ENCODE peak calls at places on chromosomes 1 and 21, in four cellular contexts. R, V, Q and H are unnamed samples.

GRCh38 chr1:67853704-67854103 is 20.4 kb upstream of the GNG12 start:
- DNase-seq in V (peak; percentile 52), Q (no peak), R (peak; percentile 36), H (peak; percentile 95)

GRCh38 chr1:10687782-10688408 is 108.6 kb downstream of the CASZ1 start:
- DNase-seq in R (no peak), Q (no peak), V (no peak), H (no peak)

GRCh38 chr1:109535481-109535880 is 4.2 kb upstream of the GPR61 start:
- DNase-seq in Q (no peak), V (no peak), R (no peak), H (no peak)

GRCh38 chr1:118136511-118136937 is 48.5 kb downstream of the SPAG17 start:
- DNase-seq in Q (peak; percentile 58), R (no peak), V (no peak), H (no peak)

GRCh38 chr1:184033711-184034167 is 3.8 kb downstream of the COLGALT2 start:
- DNase-seq in Q (no peak), R (no peak), V (no peak), H (no peak)

GRCh38 chr1:72435025-72435424 is 152.7 kb upstream of the NEGR1 start:
- DNase-seq in R (no peak), V (no peak), Q (peak; percentile 21), H (no peak)

GRCh38 chr1:119225270-119225669 is 84.8 kb upstream of the WARS2 start:
- DNase-seq in R (no peak), V (no peak), Q (no peak), H (no peak)

GRCh38 chr1:151255381-151255780 is 847 bp downstream of the PSMD4 start:
- DNase-seq in V (no peak), Q (no peak), R (no peak), H (no peak)

GRCh38 chr1:234732671-234733390 is 122.9 kb upstream of the IRF2BP2 start:
- DNase-seq in V (no peak), R (no peak), Q (no peak), H (no peak)

GRCh38 chr1:45864124-45864721 is 60.8 kb downstream of the MAST2 start:
- DNase-seq in R (no peak), V (no peak), Q (no peak), H (no peak)

GRCh38 chr21:34511154-34511553 is 856 bp downstream of the KCNE1 start:
- DNase-seq in R (no peak), Q (no peak), V (no peak), H (no peak)

GRCh38 chr1:43005460-43006351 is 47.0 kb upstream of the SLC2A1 start:
- DNase-seq in R (no peak), Q (no peak), V (no peak), H (no peak)

GRCh38 chr1:155244368-155245162 is 10.7 kb downstream of the ENTREP3 start:
- DNase-seq in Q (peak; percentile 99), R (peak; percentile 97), V (peak; percentile 95), H (peak; percentile 83)
- H3K27ac ChIP-seq in Q (peak overlapping the region; percentile 86), R (peak overlapping the region; percentile 90), V (peak overlapping the region; percentile 96), H (no peak overlapping the region)

GRCh38 chr1:206847946-206848345 is 17.5 kb upstream of the IL20 start:
- DNase-seq in R (no peak), Q (no peak), V (no peak), H (no peak)

GRCh38 chr1:206851611-206852010 is 13.8 kb upstream of the IL20 start:
- DNase-seq in Q (peak; percentile 20), V (no peak), R (no peak), H (no peak)

GRCh38 chr1:206847337-206847834 is 18.0 kb upstream of the IL20 start:
- DNase-seq in V (peak; percentile 53), R (no peak), Q (no peak), H (no peak)

GRCh38 chr1:206846475-206846874 is 18.9 kb upstream of the IL20 start:
- DNase-seq in R (no peak), V (no peak), Q (no peak), H (no peak)

DNA sequence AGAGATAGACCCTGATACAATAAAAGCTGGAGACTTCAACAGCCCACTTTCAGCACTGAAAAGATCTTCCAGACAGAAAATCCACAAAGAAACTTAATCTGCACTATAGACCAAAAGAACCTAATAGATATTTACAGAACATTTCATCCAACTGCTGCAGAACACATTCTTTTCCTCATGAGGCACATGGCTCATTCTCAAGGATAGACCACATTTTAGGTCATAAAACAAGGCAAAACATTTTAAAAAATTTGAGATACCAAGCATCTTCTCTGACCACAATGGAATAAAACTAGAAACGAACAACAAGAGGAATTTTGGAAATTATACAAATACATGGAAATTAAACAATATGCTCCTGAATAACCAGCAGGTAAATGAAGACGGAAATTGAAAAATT is 15.0 kb upstream of the IL20 start:
- DNase-seq in R (no peak), V (no peak), Q (no peak), H (no peak)
- H3K27ac ChIP-seq in R (no peak overlapping the region), V (no peak overlapping the region), Q (no peak overlapping the region), H (no peak overlapping the region)

DNA sequence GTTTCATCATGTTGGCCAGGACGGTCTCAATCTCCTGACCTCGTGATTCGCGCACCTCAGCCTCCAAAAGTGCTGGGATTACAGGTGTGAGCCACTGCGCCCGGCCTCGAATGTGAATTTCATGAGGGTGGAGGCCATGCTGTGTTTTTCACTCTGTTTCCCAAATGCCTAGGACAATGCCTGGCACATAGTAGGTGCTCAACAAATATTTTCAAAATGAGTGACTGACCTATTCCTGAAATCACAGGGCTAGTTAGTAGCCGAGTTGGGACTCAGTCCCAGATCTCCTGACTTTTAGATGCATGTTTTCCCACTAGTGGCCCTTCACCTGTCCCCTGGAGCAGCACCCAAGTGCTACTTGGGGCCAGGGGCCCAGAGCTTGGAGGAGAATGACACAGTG is 6.4 kb upstream of the GPR37L1 start:
- DNase-seq in Q (no peak), R (no peak), V (no peak), H (no peak)
- H3K27ac ChIP-seq in Q (no peak overlapping the region), R (no peak overlapping the region), V (no peak overlapping the region), H (no peak overlapping the region)

DNA sequence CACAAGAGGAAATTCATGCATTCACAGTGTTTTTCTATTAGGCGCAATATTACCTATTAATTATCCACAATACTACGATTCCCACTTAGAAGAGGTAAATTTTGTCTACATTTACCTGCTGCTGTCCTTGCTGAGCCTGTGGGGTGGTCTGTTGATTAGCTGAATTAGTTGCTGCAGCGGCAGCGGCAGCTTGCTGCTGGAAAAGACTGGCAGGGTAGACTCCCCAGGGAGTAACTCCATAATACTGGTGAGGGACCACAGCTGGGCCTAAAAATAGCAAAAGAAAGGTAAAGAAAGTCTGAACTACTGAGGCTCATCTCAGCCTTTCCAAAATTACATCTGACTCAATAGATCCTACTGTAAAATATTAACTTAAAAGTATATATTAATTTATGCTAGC is 66.0 kb upstream of the SDC3 start:
- DNase-seq in Q (no peak), V (no peak), R (no peak), H (no peak)
- H3K27ac ChIP-seq in Q (no peak overlapping the region), V (no peak overlapping the region), R (no peak overlapping the region), H (no peak overlapping the region)